ENCODE peak calls at places on chromosomes 11 and 22, in ten cellular contexts. One of them, this sample, is unnamed.
A peak's percentile ranks its signal among the peaks of the same experiment; 100 is the strongest.

GRCh38 chr11:45580399-45580798 is 85.0 kb downstream of the CHST1 start:
- DNase-seq in progenitor cell of endocrine pancreas: peak; percentile 49
- DNase-seq in lower leg skin: no peak
- DNase-seq in NCI-H2029: no peak
- DNase-seq in cardiac fibroblast: peak; percentile 50
- DNase-seq in EL: peak; percentile 14
- DNase-seq in mesendoderm: peak; percentile 65
- DNase-seq in spleen: no peak
- DNase-seq in activated naive CD4-positive, alpha-beta T cell: no peak
- DNase-seq in endothelial cell: peak; percentile 71
- DNase-seq in this sample: no peak

GRCh38 chr22:45429921-45430775 is 16.7 kb downstream of the RIBC2 start:
- DNase-seq in cardiac fibroblast: no peak
- DNase-seq in lower leg skin: peak; percentile 81
- DNase-seq in spleen: peak; percentile 66
- DNase-seq in endothelial cell: no peak
- DNase-seq in NCI-H2029: no peak
- DNase-seq in activated naive CD4-positive, alpha-beta T cell: no peak
- DNase-seq in progenitor cell of endocrine pancreas: no peak
- DNase-seq in mesendoderm: no peak
- DNase-seq in EL: no peak
- DNase-seq in this sample: peak; percentile 62

GRCh38 chr11:125270711-125271110 is 106.2 kb downstream of the PKNOX2 start:
- DNase-seq in activated naive CD4-positive, alpha-beta T cell: no peak
- DNase-seq in EL: peak; percentile 10
- DNase-seq in progenitor cell of endocrine pancreas: no peak
- DNase-seq in spleen: no peak
- DNase-seq in cardiac fibroblast: peak; percentile 56
- DNase-seq in NCI-H2029: no peak
- DNase-seq in endothelial cell: no peak
- DNase-seq in lower leg skin: no peak
- DNase-seq in mesendoderm: peak; percentile 27
- DNase-seq in this sample: no peak

GRCh38 chr11:18578975-18579598 is 9.4 kb downstream of the UEVLD start:
- DNase-seq in mesendoderm: peak; percentile 27
- DNase-seq in cardiac fibroblast: no peak
- DNase-seq in spleen: no peak
- DNase-seq in activated naive CD4-positive, alpha-beta T cell: no peak
- DNase-seq in endothelial cell: no peak
- DNase-seq in lower leg skin: no peak
- DNase-seq in NCI-H2029: no peak
- DNase-seq in progenitor cell of endocrine pancreas: no peak
- DNase-seq in EL: no peak
- DNase-seq in this sample: no peak

GRCh38 chr11:112961751-112962747 is 829 bp downstream of the NCAM1 start:
- DNase-seq in spleen: peak; percentile 75
- DNase-seq in activated naive CD4-positive, alpha-beta T cell: no peak
- DNase-seq in progenitor cell of endocrine pancreas: peak; percentile 22
- DNase-seq in EL: no peak
- DNase-seq in cardiac fibroblast: no peak
- DNase-seq in mesendoderm: peak; percentile 30
- DNase-seq in NCI-H2029: peak; percentile 45
- DNase-seq in lower leg skin: no peak
- DNase-seq in endothelial cell: peak; percentile 48
- DNase-seq in this sample: peak; percentile 72

GRCh38 chr11:14578551-14578956 is 58.4 kb upstream of the PSMA1 start:
- DNase-seq in lower leg skin: no peak
- DNase-seq in activated naive CD4-positive, alpha-beta T cell: peak; percentile 8
- DNase-seq in NCI-H2029: peak; percentile 81
- DNase-seq in cardiac fibroblast: peak; percentile 83
- DNase-seq in progenitor cell of endocrine pancreas: no peak
- DNase-seq in endothelial cell: peak; percentile 18
- DNase-seq in EL: peak; percentile 24
- DNase-seq in spleen: no peak
- DNase-seq in mesendoderm: peak; percentile 70
- DNase-seq in this sample: no peak

GRCh38 chr11:106076421-106076922 is 675 bp downstream of the KBTBD3 start:
- DNase-seq in endothelial cell: no peak
- DNase-seq in lower leg skin: no peak
- DNase-seq in NCI-H2029: no peak
- DNase-seq in mesendoderm: no peak
- DNase-seq in EL: peak; percentile 2
- DNase-seq in spleen: no peak
- DNase-seq in cardiac fibroblast: no peak
- DNase-seq in activated naive CD4-positive, alpha-beta T cell: peak; percentile 8
- DNase-seq in progenitor cell of endocrine pancreas: no peak
- DNase-seq in this sample: no peak

GRCh38 chr22:47572443-47572842 is 810.0 kb downstream of the TBC1D22A start:
- DNase-seq in lower leg skin: peak; percentile 59
- DNase-seq in progenitor cell of endocrine pancreas: no peak
- DNase-seq in activated naive CD4-positive, alpha-beta T cell: no peak
- DNase-seq in EL: no peak
- DNase-seq in cardiac fibroblast: no peak
- DNase-seq in spleen: no peak
- DNase-seq in endothelial cell: no peak
- DNase-seq in mesendoderm: no peak
- DNase-seq in NCI-H2029: no peak
- DNase-seq in this sample: no peak

GRCh38 chr22:38760477-38761201 is 4.8 kb upstream of the SUN2 start:
- DNase-seq in endothelial cell: no peak
- DNase-seq in cardiac fibroblast: peak; percentile 72
- DNase-seq in EL: peak; percentile 37
- DNase-seq in lower leg skin: no peak
- DNase-seq in mesendoderm: no peak
- DNase-seq in activated naive CD4-positive, alpha-beta T cell: no peak
- DNase-seq in spleen: no peak
- DNase-seq in progenitor cell of endocrine pancreas: no peak
- DNase-seq in NCI-H2029: no peak
- DNase-seq in this sample: no peak

GRCh38 chr11:63620928-63621539 is 6.8 kb upstream of the PLAAT3 start:
- DNase-seq in progenitor cell of endocrine pancreas: no peak
- DNase-seq in lower leg skin: no peak
- DNase-seq in mesendoderm: no peak
- DNase-seq in activated naive CD4-positive, alpha-beta T cell: no peak
- DNase-seq in cardiac fibroblast: no peak
- DNase-seq in NCI-H2029: no peak
- DNase-seq in EL: no peak
- DNase-seq in endothelial cell: no peak
- DNase-seq in spleen: no peak
- DNase-seq in this sample: no peak

GRCh38 chr11:22666700-22667439 is 459 bp downstream of the GAS2 start:
- DNase-seq in cardiac fibroblast: peak; percentile 6
- DNase-seq in spleen: peak; percentile 75
- DNase-seq in progenitor cell of endocrine pancreas: peak; percentile 62
- DNase-seq in mesendoderm: peak; percentile 69
- DNase-seq in activated naive CD4-positive, alpha-beta T cell: peak; percentile 17
- DNase-seq in NCI-H2029: no peak
- DNase-seq in lower leg skin: no peak
- DNase-seq in EL: no peak
- DNase-seq in endothelial cell: peak; percentile 55
- DNase-seq in this sample: peak; percentile 77

GRCh38 chr11:35167451-35167954 is 28.5 kb downstream of the CD44 start:
- DNase-seq in cardiac fibroblast: peak; percentile 63
- DNase-seq in EL: peak; percentile 36
- DNase-seq in activated naive CD4-positive, alpha-beta T cell: no peak
- DNase-seq in mesendoderm: no peak
- DNase-seq in NCI-H2029: no peak
- DNase-seq in lower leg skin: no peak
- DNase-seq in spleen: no peak
- DNase-seq in endothelial cell: no peak
- DNase-seq in progenitor cell of endocrine pancreas: no peak
- DNase-seq in this sample: peak; percentile 81

GRCh38 chr11:119297938-119298337 is 19.0 kb downstream of the MCAM start:
- DNase-seq in spleen: no peak
- DNase-seq in progenitor cell of endocrine pancreas: no peak
- DNase-seq in EL: no peak
- DNase-seq in endothelial cell: no peak
- DNase-seq in activated naive CD4-positive, alpha-beta T cell: no peak
- DNase-seq in mesendoderm: no peak
- DNase-seq in cardiac fibroblast: no peak
- DNase-seq in NCI-H2029: no peak
- DNase-seq in lower leg skin: no peak
- DNase-seq in this sample: no peak

GRCh38 chr22:22714600-22715361 is 70.4 kb downstream of the GGTLC2 start:
- DNase-seq in activated naive CD4-positive, alpha-beta T cell: no peak
- DNase-seq in EL: no peak
- DNase-seq in lower leg skin: no peak
- DNase-seq in progenitor cell of endocrine pancreas: no peak
- DNase-seq in spleen: no peak
- DNase-seq in endothelial cell: no peak
- DNase-seq in mesendoderm: no peak
- DNase-seq in cardiac fibroblast: no peak
- DNase-seq in NCI-H2029: no peak
- DNase-seq in this sample: no peak

GRCh38 chr11:17405232-17406005 is 17.0 kb upstream of the KCNJ11 start:
- DNase-seq in endothelial cell: no peak
- DNase-seq in lower leg skin: peak; percentile 90
- DNase-seq in NCI-H2029: peak; percentile 69
- DNase-seq in activated naive CD4-positive, alpha-beta T cell: no peak
- DNase-seq in EL: peak; percentile 70
- DNase-seq in mesendoderm: peak; percentile 58
- DNase-seq in cardiac fibroblast: peak; percentile 77
- DNase-seq in progenitor cell of endocrine pancreas: no peak
- DNase-seq in spleen: peak; percentile 84
- DNase-seq in this sample: peak; percentile 95

GRCh38 chr11:112999518-112999917 is 38.3 kb downstream of the NCAM1 start:
- DNase-seq in lower leg skin: no peak
- DNase-seq in cardiac fibroblast: no peak
- DNase-seq in mesendoderm: no peak
- DNase-seq in activated naive CD4-positive, alpha-beta T cell: no peak
- DNase-seq in NCI-H2029: peak; percentile 56
- DNase-seq in endothelial cell: no peak
- DNase-seq in spleen: no peak
- DNase-seq in progenitor cell of endocrine pancreas: no peak
- DNase-seq in EL: no peak
- DNase-seq in this sample: no peak

GRCh38 chr11:123479048-123479837 is 49.2 kb downstream of the GRAMD1B start:
- DNase-seq in mesendoderm: no peak
- DNase-seq in NCI-H2029: no peak
- DNase-seq in activated naive CD4-positive, alpha-beta T cell: no peak
- DNase-seq in lower leg skin: no peak
- DNase-seq in spleen: no peak
- DNase-seq in endothelial cell: no peak
- DNase-seq in progenitor cell of endocrine pancreas: no peak
- DNase-seq in EL: no peak
- DNase-seq in cardiac fibroblast: no peak
- DNase-seq in this sample: no peak

GRCh38 chr22:49408102-49408836 is 419.4 kb downstream of the BRD1 start:
- DNase-seq in activated naive CD4-positive, alpha-beta T cell: no peak
- DNase-seq in mesendoderm: no peak
- DNase-seq in progenitor cell of endocrine pancreas: no peak
- DNase-seq in lower leg skin: peak; percentile 21
- DNase-seq in EL: no peak
- DNase-seq in cardiac fibroblast: no peak
- DNase-seq in endothelial cell: no peak
- DNase-seq in NCI-H2029: no peak
- DNase-seq in spleen: no peak
- DNase-seq in this sample: no peak

GRCh38 chr11:103091024-103091423 is 936 bp downstream of the DCUN1D5 start:
- DNase-seq in mesendoderm: peak; percentile 45
- DNase-seq in EL: peak; percentile 25
- DNase-seq in activated naive CD4-positive, alpha-beta T cell: no peak
- DNase-seq in spleen: no peak
- DNase-seq in progenitor cell of endocrine pancreas: no peak
- DNase-seq in NCI-H2029: no peak
- DNase-seq in cardiac fibroblast: peak; percentile 25
- DNase-seq in lower leg skin: no peak
- DNase-seq in endothelial cell: peak; percentile 5
- DNase-seq in this sample: no peak

GRCh38 chr11:100872951-100873350 is 185.9 kb downstream of the ARHGAP42 start:
- DNase-seq in progenitor cell of endocrine pancreas: no peak
- DNase-seq in spleen: no peak
- DNase-seq in endothelial cell: no peak
- DNase-seq in mesendoderm: no peak
- DNase-seq in EL: peak; percentile 52
- DNase-seq in lower leg skin: no peak
- DNase-seq in activated naive CD4-positive, alpha-beta T cell: no peak
- DNase-seq in cardiac fibroblast: peak; percentile 36
- DNase-seq in NCI-H2029: no peak
- DNase-seq in this sample: no peak